ENCODE peak calls at places on chromosomes 13 and 19, in five cellular contexts. One of them, this sample, is unnamed.

GRCh38 chr19:30355586-30355985 is 16.6 kb upstream of the ZNF536 start:
- DNase-seq in progenitor cell of endocrine pancreas: no peak
- DNase-seq in body of pancreas: no peak
- DNase-seq in GM06990: no peak
- DNase-seq in activated CD8-positive, alpha-beta memory T cell treated with anti-CD3 and anti-CD28 coated beads, Interleukin-2, amount 50 U/mL, for 4 hours: no peak
- DNase-seq in this sample: no peak

GRCh38 chr19:31560771-31561080 is 211.5 kb upstream of the TSHZ3 start:
- DNase-seq in progenitor cell of endocrine pancreas: no peak
- DNase-seq in body of pancreas: no peak
- DNase-seq in GM06990: no peak
- DNase-seq in activated CD8-positive, alpha-beta memory T cell treated with anti-CD3 and anti-CD28 coated beads, Interleukin-2, amount 50 U/mL, for 4 hours: no peak
- DNase-seq in this sample: no peak

GRCh38 chr19:14517446-14517839 is 754 bp downstream of the DNAJB1 start:
- DNase-seq in progenitor cell of endocrine pancreas: no peak
- DNase-seq in body of pancreas: no peak
- DNase-seq in GM06990: no peak
- DNase-seq in activated CD8-positive, alpha-beta memory T cell treated with anti-CD3 and anti-CD28 coated beads, Interleukin-2, amount 50 U/mL, for 4 hours: no peak
- DNase-seq in this sample: no peak

GRCh38 chr19:44640518-44640917 is 3.2 kb upstream of the PVR start:
- DNase-seq in progenitor cell of endocrine pancreas: no peak
- DNase-seq in body of pancreas: no peak
- DNase-seq in GM06990: no peak
- DNase-seq in activated CD8-positive, alpha-beta memory T cell treated with anti-CD3 and anti-CD28 coated beads, Interleukin-2, amount 50 U/mL, for 4 hours: no peak
- DNase-seq in this sample: no peak

GRCh38 chr13:95002968-95003813 is 290.8 kb upstream of the SOX21 start:
- DNase-seq in progenitor cell of endocrine pancreas: no peak
- DNase-seq in body of pancreas: peak
- DNase-seq in GM06990: no peak
- DNase-seq in activated CD8-positive, alpha-beta memory T cell treated with anti-CD3 and anti-CD28 coated beads, Interleukin-2, amount 50 U/mL, for 4 hours: no peak
- DNase-seq in this sample: no peak

GRCh38 chr13:37068962-37069361 is 9.5 kb upstream of the SUPT20H start:
- DNase-seq in progenitor cell of endocrine pancreas: no peak
- DNase-seq in body of pancreas: no peak
- DNase-seq in GM06990: no peak
- DNase-seq in activated CD8-positive, alpha-beta memory T cell treated with anti-CD3 and anti-CD28 coated beads, Interleukin-2, amount 50 U/mL, for 4 hours: no peak
- DNase-seq in this sample: no peak

GRCh38 chr19:39398297-39398864 is 7.2 kb downstream of the MED29 start:
- DNase-seq in progenitor cell of endocrine pancreas: no peak
- DNase-seq in body of pancreas: peak
- DNase-seq in GM06990: peak
- DNase-seq in activated CD8-positive, alpha-beta memory T cell treated with anti-CD3 and anti-CD28 coated beads, Interleukin-2, amount 50 U/mL, for 4 hours: peak
- DNase-seq in this sample: peak

GRCh38 chr13:69579351-69579750 is 528.3 kb upstream of the ATXN8OS start:
- DNase-seq in progenitor cell of endocrine pancreas: no peak
- DNase-seq in body of pancreas: no peak
- DNase-seq in GM06990: no peak
- DNase-seq in activated CD8-positive, alpha-beta memory T cell treated with anti-CD3 and anti-CD28 coated beads, Interleukin-2, amount 50 U/mL, for 4 hours: no peak
- DNase-seq in this sample: no peak

GRCh38 chr19:48656840-48657474 is 11.0 kb upstream of the CA11 start:
- DNase-seq in progenitor cell of endocrine pancreas: no peak
- DNase-seq in body of pancreas: peak
- DNase-seq in GM06990: no peak
- DNase-seq in activated CD8-positive, alpha-beta memory T cell treated with anti-CD3 and anti-CD28 coated beads, Interleukin-2, amount 50 U/mL, for 4 hours: no peak
- DNase-seq in this sample: no peak

GRCh38 chr13:99218126-99218525 is 17.5 kb downstream of the UBAC2 start:
- DNase-seq in progenitor cell of endocrine pancreas: no peak
- DNase-seq in body of pancreas: no peak
- DNase-seq in GM06990: no peak
- DNase-seq in activated CD8-positive, alpha-beta memory T cell treated with anti-CD3 and anti-CD28 coated beads, Interleukin-2, amount 50 U/mL, for 4 hours: no peak
- DNase-seq in this sample: no peak

GRCh38 chr19:56840452-56841193 is at the start of the genes PEG3 and ZIM2:
- DNase-seq in progenitor cell of endocrine pancreas: no peak
- DNase-seq in body of pancreas: peak
- DNase-seq in GM06990: no peak
- DNase-seq in activated CD8-positive, alpha-beta memory T cell treated with anti-CD3 and anti-CD28 coated beads, Interleukin-2, amount 50 U/mL, for 4 hours: no peak
- DNase-seq in this sample: no peak